ENCODE peak calls at places on chromosomes 6 and 20, in seven cellular contexts. One of them, this sample, is unnamed.

GRCh38 chr6:89439014-89439413 is 6.1 kb downstream of the ANKRD6 start:
- DNase-seq in aorta: no peak
- DNase-seq in Panc1: no peak
- DNase-seq in AG09319: no peak
- DNase-seq in progenitor cell of endocrine pancreas: no peak
- DNase-seq in sigmoid colon: no peak
- DNase-seq in effector CD4-positive, alpha-beta T cell: no peak
- DNase-seq in this sample: no peak

GRCh38 chr20:63819224-63819917 is 11.7 kb downstream of the ZBTB46 start:
- DNase-seq in effector CD4-positive, alpha-beta T cell: no peak
- DNase-seq in progenitor cell of endocrine pancreas: no peak
- DNase-seq in AG09319: no peak
- DNase-seq in sigmoid colon: peak; percentile 69
- DNase-seq in aorta: no peak
- DNase-seq in Panc1: no peak
- DNase-seq in this sample: no peak

GRCh38 chr20:63064745-63065711 is 58.3 kb upstream of the BHLHE23 start:
- DNase-seq in effector CD4-positive, alpha-beta T cell: no peak
- DNase-seq in progenitor cell of endocrine pancreas: no peak
- DNase-seq in aorta: peak; percentile 61
- DNase-seq in sigmoid colon: peak; percentile 53
- DNase-seq in AG09319: no peak
- DNase-seq in Panc1: no peak
- DNase-seq in this sample: no peak

GRCh38 chr6:89122625-89123024 is 4.8 kb upstream of the SRSF12 start:
- DNase-seq in aorta: no peak
- DNase-seq in progenitor cell of endocrine pancreas: no peak
- DNase-seq in AG09319: no peak
- DNase-seq in effector CD4-positive, alpha-beta T cell: no peak
- DNase-seq in Panc1: no peak
- DNase-seq in sigmoid colon: no peak
- DNase-seq in this sample: no peak

GRCh38 chr6:110864816-110865215 is 9.8 kb upstream of the AMD1 start:
- DNase-seq in AG09319: no peak
- DNase-seq in aorta: no peak
- DNase-seq in effector CD4-positive, alpha-beta T cell: no peak
- DNase-seq in Panc1: no peak
- DNase-seq in progenitor cell of endocrine pancreas: no peak
- DNase-seq in sigmoid colon: no peak
- DNase-seq in this sample: no peak

GRCh38 chr6:114284281-114284680 is 58.5 kb downstream of the HS3ST5 start:
- DNase-seq in sigmoid colon: no peak
- DNase-seq in AG09319: no peak
- DNase-seq in effector CD4-positive, alpha-beta T cell: no peak
- DNase-seq in progenitor cell of endocrine pancreas: no peak
- DNase-seq in Panc1: no peak
- DNase-seq in aorta: no peak
- DNase-seq in this sample: no peak

GRCh38 chr20:52801628-52802006 is 170.5 kb upstream of the TSHZ2 start:
- DNase-seq in AG09319: no peak
- DNase-seq in Panc1: no peak
- DNase-seq in sigmoid colon: no peak
- DNase-seq in aorta: no peak
- DNase-seq in progenitor cell of endocrine pancreas: no peak
- DNase-seq in effector CD4-positive, alpha-beta T cell: no peak
- DNase-seq in this sample: no peak

GRCh38 chr6:139334791-139335446 is 39.5 kb downstream of the CITED2 start:
- DNase-seq in AG09319: peak; percentile 75
- DNase-seq in effector CD4-positive, alpha-beta T cell: no peak
- DNase-seq in aorta: no peak
- DNase-seq in sigmoid colon: no peak
- DNase-seq in Panc1: no peak
- DNase-seq in progenitor cell of endocrine pancreas: no peak
- DNase-seq in this sample: no peak

GRCh38 chr6:108798672-108799355 is 49.4 kb upstream of the ARMC2 start:
- DNase-seq in sigmoid colon: no peak
- DNase-seq in progenitor cell of endocrine pancreas: no peak
- DNase-seq in aorta: no peak
- DNase-seq in Panc1: no peak
- DNase-seq in effector CD4-positive, alpha-beta T cell: peak; percentile 7
- DNase-seq in AG09319: no peak
- DNase-seq in this sample: no peak

GRCh38 chr6:81938991-81939773 is 186.7 kb upstream of the TENT5A start:
- DNase-seq in AG09319: no peak
- DNase-seq in sigmoid colon: no peak
- DNase-seq in progenitor cell of endocrine pancreas: no peak
- DNase-seq in effector CD4-positive, alpha-beta T cell: no peak
- DNase-seq in aorta: no peak
- DNase-seq in Panc1: no peak
- DNase-seq in this sample: no peak

GRCh38 chr6:133964052-133964451 is 11.0 kb downstream of the TBPL1 start:
- DNase-seq in Panc1: no peak
- DNase-seq in effector CD4-positive, alpha-beta T cell: no peak
- DNase-seq in sigmoid colon: no peak
- DNase-seq in AG09319: no peak
- DNase-seq in aorta: no peak
- DNase-seq in progenitor cell of endocrine pancreas: no peak
- DNase-seq in this sample: no peak

GRCh38 chr6:132300323-132300949 is 100.8 kb downstream of the MOXD1 start:
- DNase-seq in progenitor cell of endocrine pancreas: no peak
- DNase-seq in AG09319: no peak
- DNase-seq in sigmoid colon: no peak
- DNase-seq in effector CD4-positive, alpha-beta T cell: no peak
- DNase-seq in aorta: no peak
- DNase-seq in Panc1: peak; percentile 20
- DNase-seq in this sample: no peak

GRCh38 chr6:2085657-2086056 is 159.7 kb downstream of the GMDS start:
- DNase-seq in aorta: no peak
- DNase-seq in AG09319: no peak
- DNase-seq in progenitor cell of endocrine pancreas: no peak
- DNase-seq in effector CD4-positive, alpha-beta T cell: no peak
- DNase-seq in sigmoid colon: no peak
- DNase-seq in Panc1: no peak
- DNase-seq in this sample: no peak

GRCh38 chr6:52514514-52514913 is 62.3 kb downstream of the TRAM2 start:
- DNase-seq in AG09319: peak; percentile 58
- DNase-seq in Panc1: no peak
- DNase-seq in sigmoid colon: peak; percentile 85
- DNase-seq in progenitor cell of endocrine pancreas: no peak
- DNase-seq in aorta: no peak
- DNase-seq in effector CD4-positive, alpha-beta T cell: no peak
- DNase-seq in this sample: no peak

GRCh38 chr6:81909981-81910910 is 157.8 kb upstream of the TENT5A start:
- DNase-seq in AG09319: no peak
- DNase-seq in Panc1: no peak
- DNase-seq in progenitor cell of endocrine pancreas: no peak
- DNase-seq in effector CD4-positive, alpha-beta T cell: no peak
- DNase-seq in sigmoid colon: no peak
- DNase-seq in aorta: no peak
- DNase-seq in this sample: no peak

GRCh38 chr6:110282412-110282811 is 75.7 kb downstream of the METTL24 start:
- DNase-seq in sigmoid colon: no peak
- DNase-seq in AG09319: no peak
- DNase-seq in effector CD4-positive, alpha-beta T cell: no peak
- DNase-seq in progenitor cell of endocrine pancreas: no peak
- DNase-seq in Panc1: no peak
- DNase-seq in aorta: no peak
- DNase-seq in this sample: no peak

GRCh38 chr6:15303920-15304291 is 58.0 kb downstream of the JARID2 start:
- DNase-seq in aorta: no peak
- DNase-seq in AG09319: no peak
- DNase-seq in effector CD4-positive, alpha-beta T cell: no peak
- DNase-seq in progenitor cell of endocrine pancreas: no peak
- DNase-seq in Panc1: no peak
- DNase-seq in sigmoid colon: no peak
- DNase-seq in this sample: no peak

GRCh38 chr6:53794073-53794719 is 609 bp upstream of the LRRC1 start:
- DNase-seq in Panc1: peak; percentile 61
- DNase-seq in aorta: peak; percentile 88
- DNase-seq in AG09319: peak; percentile 22
- DNase-seq in sigmoid colon: peak; percentile 86
- DNase-seq in progenitor cell of endocrine pancreas: peak; percentile 20
- DNase-seq in effector CD4-positive, alpha-beta T cell: peak; percentile 38
- DNase-seq in this sample: peak; percentile 48

GRCh38 chr20:38217791-38218565 is 42.6 kb downstream of the KIAA1755 start:
- DNase-seq in Panc1: no peak
- DNase-seq in AG09319: peak; percentile 92
- DNase-seq in progenitor cell of endocrine pancreas: no peak
- DNase-seq in sigmoid colon: peak; percentile 69
- DNase-seq in effector CD4-positive, alpha-beta T cell: no peak
- DNase-seq in aorta: peak; percentile 92
- DNase-seq in this sample: no peak

GRCh38 chr20:34074101-34074760 is 37.8 kb downstream of the EIF2S2 start:
- DNase-seq in effector CD4-positive, alpha-beta T cell: no peak
- DNase-seq in aorta: no peak
- DNase-seq in Panc1: no peak
- DNase-seq in AG09319: no peak
- DNase-seq in progenitor cell of endocrine pancreas: no peak
- DNase-seq in sigmoid colon: peak; percentile 32
- DNase-seq in this sample: no peak

GRCh38 chr20:8930691-8931090 is 138.2 kb upstream of the PLCB4 start:
- DNase-seq in Panc1: no peak
- DNase-seq in effector CD4-positive, alpha-beta T cell: no peak
- DNase-seq in sigmoid colon: no peak
- DNase-seq in progenitor cell of endocrine pancreas: no peak
- DNase-seq in aorta: no peak
- DNase-seq in AG09319: peak; percentile 75
- DNase-seq in this sample: no peak